ENCODE peak calls at places on chromosomes 13 and 19, in eight cellular contexts. C is AG04450, M is tibial nerve, P is neuronal stem cell, I is sigmoid colon, H is A549, B is cardiac muscle cell, Z is lower lobe of right lung. T is an unnamed sample.

GRCh38 chr19:453606-454005 is 7.2 kb downstream of the SHC2 start:
- DNase-seq in M (no peak), B (no peak), I (no peak), H (no peak), C (no peak), P (no peak), Z (no peak), T (no peak)

GRCh38 chr19:23914402-23915286 is at the start of gene ZNF726:
- DNase-seq in Z (peak), C (peak), H (peak), M (peak), I (peak), P (peak), B (peak), T (peak)

GRCh38 chr13:112058519-112058873 is 8.5 kb upstream of the SOX1 start:
- DNase-seq in C (no peak), H (no peak), M (no peak), B (no peak), P (no peak), Z (no peak), I (no peak), T (no peak)

GRCh38 chr19:46852830-46853229 is 2.2 kb upstream of the AP2S1 start:
- DNase-seq in Z (no peak), B (no peak), M (no peak), C (no peak), P (no peak), H (no peak), I (no peak), T (no peak)

GRCh38 chr13:42525035-42525504 is 48.9 kb upstream of the TNFSF11 start:
- DNase-seq in C (no peak), P (no peak), H (peak), I (no peak), B (peak), Z (no peak), M (no peak), T (peak)

GRCh38 chr13:76937416-76937815 is 10.9 kb upstream of the ACOD1 start:
- DNase-seq in B (peak), C (peak), M (no peak), Z (no peak), I (no peak), P (no peak), H (peak), T (peak)

GRCh38 chr19:46495789-46496099 is at the start of gene PNMA8B:
- DNase-seq in P (peak), Z (peak), H (no peak), C (no peak), M (no peak), I (peak), B (peak), T (peak)

GRCh38 chr13:94708031-94708571 is 4.2 kb downstream of the SOX21 start:
- DNase-seq in P (peak), I (no peak), H (no peak), Z (no peak), C (no peak), M (no peak), B (no peak), T (no peak)

GRCh38 chr13:112977091-112977490 is 8.1 kb downstream of the MCF2L start:
- DNase-seq in I (no peak), H (no peak), M (no peak), B (no peak), C (no peak), P (no peak), Z (no peak), T (no peak)

GRCh38 chr13:75470676-75471075 is 11.3 kb downstream of the TBC1D4 start:
- DNase-seq in H (no peak), C (no peak), M (no peak), P (no peak), B (no peak), Z (no peak), I (no peak), T (no peak)

GRCh38 chr13:75263741-75264407 is 218.1 kb downstream of the TBC1D4 start:
- DNase-seq in M (no peak), P (no peak), I (no peak), H (no peak), C (no peak), Z (no peak), B (peak), T (no peak)

GRCh38 chr13:20720499-20720898 is 17.0 kb downstream of the IL17D start:
- DNase-seq in C (no peak), Z (no peak), H (no peak), M (no peak), I (no peak), B (no peak), P (no peak), T (no peak)

GRCh38 chr19:18470153-18470552 is 32.2 kb upstream of the ISYNA1 start:
- DNase-seq in C (no peak), H (peak), M (no peak), B (no peak), I (peak), P (no peak), Z (no peak), T (no peak)

GRCh38 chr13:29369060-29369743 is 226.3 kb downstream of the SLC7A1 start:
- DNase-seq in H (peak), C (no peak), B (peak), P (peak), I (no peak), Z (no peak), M (no peak), T (no peak)

GRCh38 chr19:49677232-49677881 is at the start of gene PRMT1:
- DNase-seq in H (peak), P (no peak), I (no peak), M (no peak), C (no peak), Z (no peak), B (no peak), T (no peak)

GRCh38 chr19:13610042-13610691 is 103.9 kb upstream of the CACNA1A start:
- DNase-seq in M (no peak), I (no peak), C (no peak), H (peak), Z (no peak), B (no peak), P (no peak), T (no peak)

GRCh38 chr19:49133621-49134454 is 14.5 kb downstream of the PPFIA3 start:
- DNase-seq in P (no peak), B (peak), M (no peak), H (peak), C (no peak), I (peak), Z (peak), T (no peak)

GRCh38 chr13:92775631-92776030 is 451.0 kb upstream of the GPC6 start:
- DNase-seq in I (no peak), M (no peak), Z (no peak), B (no peak), P (no peak), H (no peak), C (no peak), T (no peak)

GRCh38 chr13:50609016-50609415 is 234.5 kb downstream of the DLEU7 start:
- DNase-seq in H (no peak), P (no peak), Z (no peak), M (no peak), B (no peak), C (no peak), I (no peak), T (no peak)

GRCh38 chr19:6481541-6482342 is at the start of gene DENND1C:
- DNase-seq in Z (peak), C (no peak), B (peak), P (no peak), H (peak), I (no peak), M (peak), T (no peak)

GRCh38 chr13:31670831-31671617 is 68.3 kb upstream of the RXFP2 start:
- DNase-seq in M (no peak), C (no peak), B (peak), I (no peak), H (no peak), P (no peak), Z (no peak), T (no peak)

GRCh38 chr19:53659292-53659691 is 27.5 kb downstream of the DPRX start:
- DNase-seq in B (peak), P (no peak), M (no peak), H (peak), Z (no peak), C (no peak), I (no peak), T (no peak)

GRCh38 chr13:50766043-50766442 is 77.4 kb downstream of the DLEU7 start:
- DNase-seq in Z (no peak), B (no peak), P (no peak), M (no peak), C (no peak), I (no peak), H (no peak), T (no peak)

GRCh38 chr13:37134411-37135041 is 29.1 kb upstream of the CSNK1A1L start:
- DNase-seq in Z (no peak), P (no peak), C (peak), I (no peak), H (no peak), B (peak), M (no peak), T (no peak)

GRCh38 chr13:99526549-99526948 is 25.3 kb downstream of the TM9SF2 start:
- DNase-seq in M (no peak), H (no peak), C (no peak), P (no peak), B (peak), Z (no peak), I (no peak), T (no peak)

GRCh38 chr13:73397486-73398020 is 338.7 kb downstream of the KLF5 start:
- DNase-seq in B (no peak), I (no peak), Z (no peak), C (no peak), H (no peak), M (no peak), P (no peak), T (no peak)

GRCh38 chr19:47124937-47125668 is 5.5 kb upstream of the SAE1 start:
- DNase-seq in Z (no peak), B (peak), H (peak), C (no peak), P (peak), I (no peak), M (no peak), T (no peak)

GRCh38 chr19:48739400-48739825 is 997 bp downstream of the RASIP1 start:
- DNase-seq in B (no peak), Z (no peak), M (no peak), H (no peak), C (no peak), I (no peak), P (no peak), T (no peak)

GRCh38 chr19:5893907-5894703 is 9.5 kb downstream of the NDUFA11 start:
- DNase-seq in M (no peak), C (no peak), I (no peak), Z (no peak), H (no peak), B (no peak), P (no peak), T (no peak)

GRCh38 chr19:1091544-1092175 is 3.5 kb downstream of the POLR2E start:
- DNase-seq in C (no peak), P (no peak), M (no peak), B (no peak), Z (no peak), H (no peak), I (no peak), T (no peak)

GRCh38 chr19:40217921-40218890 is at the start of gene TTC9B:
- DNase-seq in I (no peak), B (no peak), C (no peak), M (no peak), P (peak), Z (no peak), H (peak), T (no peak)

GRCh38 chr13:39600766-39601165 is 2.2 kb downstream of the LHFPL6 start:
- DNase-seq in Z (no peak), C (no peak), P (no peak), H (peak), M (peak), I (peak), B (peak), T (no peak)

GRCh38 chr19:10389863-10390262 is 9.5 kb upstream of the TYK2 start:
- DNase-seq in I (no peak), C (no peak), Z (no peak), B (no peak), P (no peak), H (no peak), M (no peak), T (no peak)

GRCh38 chr13:114134111-114134943 is 1.9 kb upstream of the RASA3 start:
- DNase-seq in M (no peak), I (peak), C (no peak), Z (peak), P (no peak), B (no peak), H (no peak), T (no peak)

GRCh38 chr13:24041822-24042221 is 118.7 kb upstream of the SPATA13 start:
- DNase-seq in P (no peak), H (no peak), Z (no peak), C (no peak), I (no peak), B (no peak), M (no peak), T (no peak)

GRCh38 chr13:19845758-19846157 is 17.7 kb downstream of the ZMYM5 start:
- DNase-seq in Z (no peak), I (peak), H (peak), P (no peak), M (no peak), C (peak), B (peak), T (peak)

GRCh38 chr13:109957875-109958274 is 171.5 kb upstream of the IRS2 start:
- DNase-seq in P (no peak), Z (no peak), H (no peak), B (no peak), M (no peak), I (no peak), C (no peak), T (no peak)

GRCh38 chr13:109951491-109951890 is 165.1 kb upstream of the IRS2 start:
- DNase-seq in B (no peak), P (no peak), H (no peak), Z (no peak), C (no peak), M (no peak), I (no peak), T (peak)

GRCh38 chr13:109954441-109954840 is 168.1 kb upstream of the IRS2 start:
- DNase-seq in M (no peak), H (no peak), B (no peak), C (no peak), Z (no peak), I (no peak), P (no peak), T (no peak)

GRCh38 chr13:109959903-109960302 is 173.5 kb upstream of the IRS2 start:
- DNase-seq in Z (no peak), M (no peak), I (no peak), B (no peak), P (no peak), H (no peak), C (no peak), T (no peak)

DNA sequence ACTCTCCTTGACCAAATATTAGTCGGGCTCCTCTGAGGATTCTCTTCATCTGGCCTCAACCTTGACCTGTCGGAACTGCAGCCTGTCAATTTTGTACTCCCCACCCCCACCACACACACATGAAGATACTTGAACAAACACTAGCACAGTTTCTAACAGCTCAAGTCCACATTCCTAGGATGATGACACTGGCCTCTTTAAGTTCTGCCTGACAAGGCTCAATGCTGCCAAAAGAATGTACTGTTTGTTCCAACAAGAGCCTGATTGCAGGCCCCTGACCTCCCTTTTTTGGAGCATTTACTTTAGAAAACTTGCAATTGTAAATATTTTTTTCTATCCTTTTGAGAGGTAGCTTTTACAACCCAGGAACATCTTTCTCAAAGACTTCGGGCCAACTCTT is 169.2 kb upstream of the IRS2 start:
- DNase-seq in P (no peak), H (no peak), B (peak), I (no peak), C (peak), Z (no peak), M (no peak), T (no peak)
- H3K27ac ChIP-seq in P (no peak), H (no peak), B (no peak), I (no peak), C (no peak), Z (no peak), M (no peak), T (no peak)

GRCh38 chr13:65985632-65986031 is 1244.5 kb downstream of the PCDH9 start:
- DNase-seq in H (peak), B (no peak), Z (no peak), I (no peak), M (no peak), P (no peak), C (no peak), T (no peak)
- H3K27ac ChIP-seq in H (no peak), B (no peak), Z (no peak), I (no peak), M (no peak), P (no peak), C (no peak), T (no peak)

GRCh38 chr19:4182082-4182926 is at the start of the genes ANKRD24 and SIRT6:
- DNase-seq in B (peak), P (peak), H (peak), C (peak), I (peak), M (peak), Z (peak), T (peak)
- H3K27ac ChIP-seq in B (peak), P (no peak), H (peak), C (peak), I (peak), M (peak), Z (peak), T (peak)

GRCh38 chr13:48578516-48579166 is 45.8 kb upstream of the RCBTB2 start:
- DNase-seq in M (no peak), C (no peak), B (no peak), Z (no peak), I (no peak), H (no peak), P (no peak), T (no peak)
- H3K27ac ChIP-seq in M (no peak), C (no peak), B (no peak), Z (peak), I (peak), H (no peak), P (no peak), T (peak)

T was measured in epithelial cell of prostate.